ENCODE peak calls at places on chromosomes 4 and X, in seven cellular contexts. R, F, B, E, P, M and J are unnamed samples.

GRCh38 chrX:153640045-153640686 is 6.8 kb upstream of the DUSP9 start:
- DNase-seq in R (no peak), F (no peak), B (no peak), E (no peak), P (no peak), M (no peak), J (no peak)

GRCh38 chr4:125526420-125526819 is 211.7 kb downstream of the FAT4 start:
- DNase-seq in R (no peak), F (no peak), B (no peak), E (no peak), P (no peak), M (no peak), J (no peak)

GRCh38 chrX:132749406-132749805 is 209.0 kb downstream of the HS6ST2 start:
- DNase-seq in R (no peak), F (no peak), B (no peak), E (no peak), P (no peak), M (no peak), J (no peak)

GRCh38 chrX:123976671-123977316 is 15.3 kb downstream of the STAG2 start:
- DNase-seq in R (peak; percentile 64), F (no peak), B (no peak), E (peak; percentile 9), P (peak; percentile 29), M (peak; percentile 23), J (no peak)

GRCh38 chrX:33128048-33128805 is 83.1 kb downstream of the DMD start:
- DNase-seq in R (no peak), F (no peak), B (no peak), E (no peak), P (no peak), M (no peak), J (no peak)

GRCh38 chr4:21964762-21965319 is 16.3 kb upstream of the KCNIP4 start:
- DNase-seq in R (no peak), F (no peak), B (no peak), E (no peak), P (no peak), M (no peak), J (no peak)

GRCh38 chr4:185394568-185395254 is 1.0 kb downstream of the LRP2BP start:
- DNase-seq in R (no peak), F (no peak), B (no peak), E (no peak), P (peak; percentile 21), M (no peak), J (no peak)

GRCh38 chr4:3317656-3318211 is 24.9 kb downstream of the RGS12 start:
- DNase-seq in R (no peak), F (no peak), B (no peak), E (no peak), P (no peak), M (no peak), J (no peak)

GRCh38 chr4:163565228-163566040 is 70.9 kb downstream of the TMA16 start:
- DNase-seq in R (no peak), F (no peak), B (no peak), E (no peak), P (no peak), M (peak; percentile 62), J (no peak)

GRCh38 chrX:10797493-10797892 is 177.1 kb upstream of the MID1 start:
- DNase-seq in R (peak; percentile 2), F (no peak), B (no peak), E (no peak), P (no peak), M (peak; percentile 1), J (no peak)